ENCODE peak calls at places on chromosomes 2 and 18, in four cellular contexts. Q is K562, K is HCT116, U is HepG2. R is an unnamed sample.

GRCh38 chr2:102453497-102453896 is 19.5 kb upstream of the SLC9A4 start:
- DNase-seq in Q (peak), K (no peak), U (no peak), R (no peak)

GRCh38 chr2:71337776-71338175 is 6.2 kb downstream of the ZNF638 start:
- DNase-seq in Q (no peak), K (no peak), U (no peak), R (no peak)

GRCh38 chr2:129891341-129892320 is 87.8 kb upstream of the RAB6C start:
- DNase-seq in Q (no peak), K (no peak), U (no peak), R (no peak)

GRCh38 chr2:234689911-234690379 is 193.1 kb upstream of the ARL4C start:
- DNase-seq in Q (no peak), K (no peak), U (no peak), R (no peak)

GRCh38 chr2:91477731-91478672 is 2786.5 kb downstream of the RPIA start:
- DNase-seq in Q (peak), K (no peak), U (no peak), R (no peak)

GRCh38 chr18:79707671-79708070 is 28.1 kb downstream of the CTDP1 start:
- DNase-seq in Q (no peak), K (no peak), U (no peak), R (no peak)

GRCh38 chr2:187302619-187303018 is 145.4 kb downstream of the CALCRL start:
- DNase-seq in Q (no peak), K (no peak), U (no peak), R (no peak)

GRCh38 chr18:38801640-38802039 is 1236.0 kb upstream of the CELF4 start:
- DNase-seq in Q (no peak), K (no peak), U (no peak), R (no peak)

GRCh38 chr2:240205348-240205747 is 64.9 kb upstream of the OTOS start:
- DNase-seq in Q (no peak), K (no peak), U (no peak), R (no peak)

GRCh38 chr2:96863575-96864342 is 5.9 kb upstream of the ANKRD39 start:
- DNase-seq in Q (no peak), K (no peak), U (no peak), R (no peak)

GRCh38 chr2:68765739-68766377 is 31.2 kb downstream of the ARHGAP25 start:
- DNase-seq in Q (peak), K (no peak), U (no peak), R (no peak)
- TF ChIP-seq JUND in Q (no peak), K (no peak), U (no peak), R (no peak)

GRCh38 chr2:3168230-3168891 is 209.3 kb downstream of the EIPR1 start:
- DNase-seq in Q (no peak), K (no peak), U (no peak), R (no peak)
- TF ChIP-seq JUND in Q (no peak), K (no peak), U (no peak), R (no peak)

DNA sequence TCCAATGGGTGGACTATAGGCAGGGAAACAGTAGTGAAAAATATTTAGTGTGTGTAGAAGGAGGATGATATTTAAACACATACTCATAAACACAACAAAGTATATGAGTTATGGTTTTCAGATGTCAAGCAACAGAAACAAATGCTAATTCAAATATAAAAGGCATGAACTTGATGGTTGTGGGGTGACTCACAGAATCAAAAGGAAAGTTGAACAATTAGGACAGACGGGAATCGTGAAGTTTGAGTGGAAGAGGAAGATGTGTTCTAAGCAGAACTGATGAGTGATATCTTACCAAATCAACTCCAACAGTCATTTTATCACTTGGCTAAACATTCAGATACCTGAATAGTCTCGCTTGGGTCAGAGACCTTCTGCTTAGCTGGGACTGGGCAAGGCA is 53.6 kb upstream of the ITGA6 start:
- DNase-seq in Q (no peak), K (no peak), U (no peak), R (no peak)
- TF ChIP-seq JUND in Q (no peak), K (no peak), U (no peak), R (no peak)

GRCh38 chr2:178513876-178514275 is 33.6 kb downstream of the PLEKHA3 start:
- DNase-seq in Q (no peak), K (no peak), U (no peak), R (no peak)
- TF ChIP-seq JUND in Q (no peak), K (no peak), U (no peak), R (no peak)